ENCODE peak calls at places on chromosomes 4 and X, in five cellular contexts. One of them, this sample, is unnamed.

GRCh38 chrX:70062961-70063550 is 799 bp downstream of the OTUD6A start:
- DNase-seq in esophagus squamous epithelium: no peak
- DNase-seq in upper lobe of right lung: no peak
- DNase-seq in AG04450: no peak
- DNase-seq in naive thymus-derived CD4-positive, alpha-beta T cell: no peak
- DNase-seq in this sample: no peak

GRCh38 chrX:70352473-70352872 is 62.6 kb downstream of the KIF4A start:
- DNase-seq in esophagus squamous epithelium: no peak
- DNase-seq in upper lobe of right lung: no peak
- DNase-seq in AG04450: no peak
- DNase-seq in naive thymus-derived CD4-positive, alpha-beta T cell: no peak
- DNase-seq in this sample: no peak

GRCh38 chr4:42655921-42656735 is 777 bp downstream of the ATP8A1 start:
- DNase-seq in esophagus squamous epithelium: no peak
- DNase-seq in upper lobe of right lung: peak; percentile 78
- DNase-seq in AG04450: no peak
- DNase-seq in naive thymus-derived CD4-positive, alpha-beta T cell: peak; percentile 52
- DNase-seq in this sample: no peak

GRCh38 chr4:1653776-1654175 is 30.3 kb downstream of the FAM53A start:
- DNase-seq in esophagus squamous epithelium: no peak
- DNase-seq in upper lobe of right lung: no peak
- DNase-seq in AG04450: no peak
- DNase-seq in naive thymus-derived CD4-positive, alpha-beta T cell: no peak
- DNase-seq in this sample: no peak

GRCh38 chr4:13396161-13396560 is 88.0 kb downstream of the RAB28 start:
- DNase-seq in esophagus squamous epithelium: no peak
- DNase-seq in upper lobe of right lung: no peak
- DNase-seq in AG04450: no peak
- DNase-seq in naive thymus-derived CD4-positive, alpha-beta T cell: no peak
- DNase-seq in this sample: no peak

GRCh38 chrX:54397113-54397512 is 39.3 kb upstream of the WNK3 start:
- DNase-seq in esophagus squamous epithelium: no peak
- DNase-seq in upper lobe of right lung: no peak
- DNase-seq in AG04450: no peak
- DNase-seq in naive thymus-derived CD4-positive, alpha-beta T cell: no peak
- DNase-seq in this sample: no peak

GRCh38 chr4:173091362-173091761 is 77.2 kb upstream of the GALNT7 start:
- DNase-seq in esophagus squamous epithelium: no peak
- DNase-seq in upper lobe of right lung: no peak
- DNase-seq in AG04450: no peak
- DNase-seq in naive thymus-derived CD4-positive, alpha-beta T cell: no peak
- DNase-seq in this sample: no peak

GRCh38 chrX:10622197-10622596 is 1.8 kb upstream of the MID1 start:
- DNase-seq in esophagus squamous epithelium: no peak
- DNase-seq in upper lobe of right lung: no peak
- DNase-seq in AG04450: no peak
- DNase-seq in naive thymus-derived CD4-positive, alpha-beta T cell: no peak
- DNase-seq in this sample: no peak

GRCh38 chrX:24375732-24376131 is 15.3 kb downstream of the SUPT20HL1 start:
- DNase-seq in esophagus squamous epithelium: no peak
- DNase-seq in upper lobe of right lung: no peak
- DNase-seq in AG04450: no peak
- DNase-seq in naive thymus-derived CD4-positive, alpha-beta T cell: no peak
- DNase-seq in this sample: no peak

GRCh38 chr4:13470379-13470778 is 13.8 kb downstream of the RAB28 start:
- DNase-seq in esophagus squamous epithelium: no peak
- DNase-seq in upper lobe of right lung: no peak
- DNase-seq in AG04450: no peak
- DNase-seq in naive thymus-derived CD4-positive, alpha-beta T cell: no peak
- DNase-seq in this sample: no peak

GRCh38 chrX:7876957-7877356 is 34.0 kb downstream of the VCX start:
- DNase-seq in esophagus squamous epithelium: no peak
- DNase-seq in upper lobe of right lung: no peak
- DNase-seq in AG04450: no peak
- DNase-seq in naive thymus-derived CD4-positive, alpha-beta T cell: no peak
- DNase-seq in this sample: no peak

GRCh38 chr4:119314356-119314755 is 7.6 kb downstream of the FABP2 start:
- DNase-seq in esophagus squamous epithelium: no peak
- DNase-seq in upper lobe of right lung: no peak
- DNase-seq in AG04450: no peak
- DNase-seq in naive thymus-derived CD4-positive, alpha-beta T cell: peak; percentile 71
- DNase-seq in this sample: no peak

GRCh38 chr4:150010525-150011126 is 67.6 kb upstream of the DCLK2 start:
- DNase-seq in esophagus squamous epithelium: no peak
- DNase-seq in upper lobe of right lung: no peak
- DNase-seq in AG04450: peak; percentile 36
- DNase-seq in naive thymus-derived CD4-positive, alpha-beta T cell: no peak
- DNase-seq in this sample: no peak

GRCh38 chr4:150906987-150907633 is 108.0 kb downstream of the LRBA start:
- DNase-seq in esophagus squamous epithelium: no peak
- DNase-seq in upper lobe of right lung: no peak
- DNase-seq in AG04450: no peak
- DNase-seq in naive thymus-derived CD4-positive, alpha-beta T cell: no peak
- DNase-seq in this sample: no peak

GRCh38 chrX:69055193-69055592 is 110.1 kb downstream of the PJA1 start:
- DNase-seq in esophagus squamous epithelium: no peak
- DNase-seq in upper lobe of right lung: no peak
- DNase-seq in AG04450: no peak
- DNase-seq in naive thymus-derived CD4-positive, alpha-beta T cell: no peak
- DNase-seq in this sample: no peak

GRCh38 chrX:149504226-149504914 is 736 bp downstream of the IDS start:
- DNase-seq in esophagus squamous epithelium: no peak
- DNase-seq in upper lobe of right lung: peak; percentile 66
- DNase-seq in AG04450: no peak
- DNase-seq in naive thymus-derived CD4-positive, alpha-beta T cell: peak; percentile 43
- DNase-seq in this sample: no peak

GRCh38 chr4:72383439-72383838 is 185.6 kb downstream of the ADAMTS3 start:
- DNase-seq in esophagus squamous epithelium: no peak
- DNase-seq in upper lobe of right lung: no peak
- DNase-seq in AG04450: no peak
- DNase-seq in naive thymus-derived CD4-positive, alpha-beta T cell: no peak
- DNase-seq in this sample: no peak

GRCh38 chr4:2116687-2117400 is 57.7 kb downstream of the NAT8L start:
- DNase-seq in esophagus squamous epithelium: no peak
- DNase-seq in upper lobe of right lung: no peak
- DNase-seq in AG04450: no peak
- DNase-seq in naive thymus-derived CD4-positive, alpha-beta T cell: no peak
- DNase-seq in this sample: no peak

GRCh38 chrX:19739683-19740082 is 147.7 kb downstream of the SH3KBP1 start:
- DNase-seq in esophagus squamous epithelium: no peak
- DNase-seq in upper lobe of right lung: peak; percentile 64
- DNase-seq in AG04450: peak; percentile 10
- DNase-seq in naive thymus-derived CD4-positive, alpha-beta T cell: peak; percentile 27
- DNase-seq in this sample: no peak

GRCh38 chr4:147518846-147519767 is 38.2 kb downstream of the EDNRA start:
- DNase-seq in esophagus squamous epithelium: no peak
- DNase-seq in upper lobe of right lung: no peak
- DNase-seq in AG04450: peak; percentile 48
- DNase-seq in naive thymus-derived CD4-positive, alpha-beta T cell: peak; percentile 27
- DNase-seq in this sample: no peak

GRCh38 chr4:76589872-76590846 is 155.1 kb downstream of the SHROOM3 start:
- DNase-seq in esophagus squamous epithelium: no peak
- DNase-seq in upper lobe of right lung: peak; percentile 83
- DNase-seq in AG04450: peak; percentile 87
- DNase-seq in naive thymus-derived CD4-positive, alpha-beta T cell: no peak
- DNase-seq in this sample: no peak

GRCh38 chrX:16223385-16223784 is 56.1 kb downstream of the MAGEB17 start:
- DNase-seq in esophagus squamous epithelium: no peak
- DNase-seq in upper lobe of right lung: no peak
- DNase-seq in AG04450: no peak
- DNase-seq in naive thymus-derived CD4-positive, alpha-beta T cell: no peak
- DNase-seq in this sample: no peak
- H3K9me3 ChIP-seq in esophagus squamous epithelium: no peaks in the 10 kb centered on the region
- H3K9me3 ChIP-seq in upper lobe of right lung: no peaks in the 10 kb centered on the region
- H3K9me3 ChIP-seq in AG04450: peaks cover 5% of the 10 kb centered on the region
- H3K9me3 ChIP-seq in naive thymus-derived CD4-positive, alpha-beta T cell: no peaks in the 10 kb centered on the region
- H3K9me3 ChIP-seq in this sample: no peaks in the 10 kb centered on the region

DNA sequence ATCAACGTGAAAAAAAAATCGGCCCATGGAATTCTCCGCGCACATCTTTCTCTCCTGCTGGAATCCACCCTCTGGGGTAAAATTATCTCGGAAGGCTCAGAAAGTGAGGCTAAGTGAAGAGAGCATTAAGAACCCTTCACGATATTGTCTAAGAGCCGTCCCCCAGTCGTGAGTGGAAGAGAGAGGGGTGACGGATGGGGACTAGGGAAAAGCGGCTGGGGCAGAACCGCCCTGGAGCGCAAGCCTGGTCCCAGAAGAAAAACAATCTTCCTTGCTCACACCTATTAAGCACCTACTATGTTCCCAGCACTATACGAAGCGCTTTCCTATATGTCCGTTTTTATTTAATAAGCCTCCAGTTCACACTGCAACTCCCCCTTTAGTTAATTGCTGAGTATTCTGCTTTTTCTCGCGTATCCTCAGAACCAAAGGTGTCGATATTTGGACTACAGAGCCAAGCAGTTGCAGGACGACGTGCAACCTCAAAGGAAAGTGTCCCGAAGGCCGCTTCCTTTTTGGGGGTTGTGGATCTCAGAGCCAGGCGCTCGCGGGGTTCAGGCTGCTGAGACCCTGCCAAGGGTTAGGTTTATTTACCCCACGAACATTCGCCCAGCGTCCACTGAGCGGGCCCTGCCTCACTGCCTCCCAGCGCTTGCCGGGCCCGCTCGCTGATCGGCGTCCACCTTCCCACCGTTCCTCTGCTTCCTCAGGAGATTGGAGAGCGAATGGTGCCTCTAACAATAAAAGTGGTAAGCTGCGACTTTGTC is 886 bp downstream of the MGARP start:
- DNase-seq in esophagus squamous epithelium: no peak
- DNase-seq in upper lobe of right lung: no peak
- DNase-seq in AG04450: no peak
- DNase-seq in naive thymus-derived CD4-positive, alpha-beta T cell: no peak
- DNase-seq in this sample: no peak
- H3K4me3 ChIP-seq in esophagus squamous epithelium: peak overlapping the region; percentile 52
- H3K4me3 ChIP-seq in upper lobe of right lung: peak overlapping the region; percentile 39
- H3K4me3 ChIP-seq in AG04450: peak overlapping the region; percentile 69
- H3K4me3 ChIP-seq in naive thymus-derived CD4-positive, alpha-beta T cell: peak overlapping the region; percentile 45
- H3K4me3 ChIP-seq in this sample: peak overlapping the region; percentile 25

DNA sequence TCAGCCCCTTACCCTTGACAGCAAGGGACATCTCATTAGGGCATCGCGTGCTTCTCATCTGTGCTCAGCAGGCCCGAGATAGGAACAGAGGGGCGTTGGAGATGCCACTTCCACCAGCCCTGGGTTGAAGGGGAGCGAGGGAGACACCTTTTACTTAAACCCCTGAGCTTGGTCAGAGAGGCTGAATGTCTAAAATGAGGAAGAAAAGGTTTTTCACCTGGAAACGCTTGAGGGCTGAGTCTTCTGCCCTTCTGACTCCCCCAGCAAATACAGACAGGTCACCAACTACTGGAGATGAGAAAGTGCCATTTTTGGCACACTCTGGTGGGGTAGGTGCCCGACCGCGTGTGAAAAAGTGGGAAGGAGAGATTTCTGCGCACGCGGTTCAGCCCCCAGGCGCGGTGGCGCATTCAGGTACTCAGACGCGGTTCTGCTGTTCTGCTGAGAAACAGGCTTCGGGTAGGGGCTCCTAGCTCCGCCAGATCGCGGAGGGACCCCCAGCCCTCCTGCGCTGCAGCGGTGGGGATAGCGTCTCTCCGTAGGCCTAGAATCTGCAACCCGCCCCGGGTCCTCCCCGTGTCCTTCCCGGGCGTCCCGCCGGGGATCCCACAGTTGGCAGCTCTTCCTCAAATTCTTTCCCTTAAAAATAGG is 3.2 kb downstream of the SHOX start:
- DNase-seq in esophagus squamous epithelium: no peak
- DNase-seq in upper lobe of right lung: no peak
- DNase-seq in AG04450: no peak
- DNase-seq in naive thymus-derived CD4-positive, alpha-beta T cell: no peak
- DNase-seq in this sample: no peak
- H3K9me3 ChIP-seq in esophagus squamous epithelium: no peaks in the 10 kb centered on the region
- H3K9me3 ChIP-seq in upper lobe of right lung: no peaks in the 10 kb centered on the region
- H3K9me3 ChIP-seq in AG04450: peaks cover 28% of the 10 kb centered on the region
- H3K9me3 ChIP-seq in naive thymus-derived CD4-positive, alpha-beta T cell: no peaks in the 10 kb centered on the region
- H3K9me3 ChIP-seq in this sample: no peaks in the 10 kb centered on the region

DNA sequence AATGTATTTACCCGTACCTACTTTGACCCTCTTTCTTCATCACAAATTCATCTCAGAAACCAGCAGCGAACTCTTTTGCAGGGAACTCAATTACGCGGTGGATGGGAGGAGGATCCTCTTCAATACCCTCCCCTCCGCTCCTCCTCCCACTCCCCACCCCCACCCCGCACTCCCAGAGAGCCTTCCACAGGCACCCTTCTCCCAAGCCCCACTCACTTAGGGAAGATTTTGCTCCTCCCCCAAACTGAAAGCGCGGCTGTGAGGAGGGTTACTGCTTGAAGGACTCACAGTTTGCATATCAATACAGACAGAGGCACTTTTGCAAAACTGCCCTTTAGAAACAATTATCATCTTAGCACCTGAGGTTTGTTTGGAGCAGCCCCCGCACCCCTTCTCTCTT is 955 bp upstream of the IL1RAPL1 start:
- DNase-seq in esophagus squamous epithelium: no peak
- DNase-seq in upper lobe of right lung: no peak
- DNase-seq in AG04450: peak; percentile 13
- DNase-seq in naive thymus-derived CD4-positive, alpha-beta T cell: no peak
- DNase-seq in this sample: no peak
- H3K4me3 ChIP-seq in esophagus squamous epithelium: peak overlapping the region; percentile 35
- H3K4me3 ChIP-seq in upper lobe of right lung: no peak overlapping the region
- H3K4me3 ChIP-seq in AG04450: peak overlapping the region; percentile 71
- H3K4me3 ChIP-seq in naive thymus-derived CD4-positive, alpha-beta T cell: no peak overlapping the region
- H3K4me3 ChIP-seq in this sample: no peak overlapping the region

DNA sequence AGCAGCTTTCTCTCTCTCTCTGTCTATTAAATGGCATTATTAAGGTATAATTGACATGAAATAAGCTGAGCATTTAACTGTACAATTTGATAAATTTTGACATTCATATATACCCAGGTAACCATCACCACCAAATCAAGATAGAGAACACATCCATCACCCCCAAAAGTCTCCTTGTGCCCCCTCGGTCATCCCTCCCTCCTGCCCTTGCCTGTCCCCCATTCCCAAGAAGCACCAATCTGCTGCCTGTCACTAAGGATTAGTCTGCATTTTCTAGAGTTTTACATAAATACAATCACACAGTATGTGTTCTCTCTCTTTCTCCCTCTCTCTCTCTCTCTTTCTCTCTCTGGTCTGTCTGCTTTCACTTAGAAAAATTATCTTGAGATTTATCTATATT is 25.0 kb upstream of the TMEM154 start:
- DNase-seq in esophagus squamous epithelium: no peak
- DNase-seq in upper lobe of right lung: no peak
- DNase-seq in AG04450: no peak
- DNase-seq in naive thymus-derived CD4-positive, alpha-beta T cell: no peak
- DNase-seq in this sample: no peak
- H3K9me3 ChIP-seq in esophagus squamous epithelium: no peaks in the 10 kb centered on the region
- H3K9me3 ChIP-seq in upper lobe of right lung: no peaks in the 10 kb centered on the region
- H3K9me3 ChIP-seq in AG04450: peaks cover 2% of the 10 kb centered on the region
- H3K9me3 ChIP-seq in naive thymus-derived CD4-positive, alpha-beta T cell: no peaks in the 10 kb centered on the region
- H3K9me3 ChIP-seq in this sample: no peaks in the 10 kb centered on the region

DNA sequence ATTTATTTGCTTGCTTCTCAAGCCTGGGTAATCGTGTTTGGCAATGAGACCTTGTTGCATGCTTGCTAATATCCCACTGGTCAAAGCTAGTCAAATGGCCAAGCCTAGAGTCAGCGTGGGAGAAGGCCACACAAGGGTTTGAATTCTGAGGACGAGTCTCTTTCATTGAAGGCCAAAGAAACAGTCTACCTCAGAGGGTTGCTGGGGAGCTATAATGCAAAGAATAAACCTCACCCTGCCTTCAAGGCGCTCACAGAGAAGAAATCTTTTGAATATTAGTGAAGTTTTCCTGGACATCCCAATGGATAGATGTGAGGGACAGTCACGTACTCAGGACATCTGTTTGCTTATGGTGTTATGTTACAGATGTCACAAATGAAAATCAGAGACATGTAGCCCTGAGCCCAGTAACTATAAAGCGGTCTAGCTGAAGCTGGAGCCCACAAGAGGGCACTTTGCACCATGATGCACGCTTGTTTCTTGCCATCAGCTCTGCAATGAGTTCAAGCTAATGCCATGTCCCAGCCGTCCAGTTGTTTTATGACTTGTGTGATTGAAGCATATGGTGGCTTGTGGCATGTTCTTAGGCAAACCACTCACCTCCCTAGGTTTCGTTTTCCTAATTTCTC is 1.1 kb upstream of the TLR3 start:
- DNase-seq in esophagus squamous epithelium: peak; percentile 2
- DNase-seq in upper lobe of right lung: peak; percentile 71
- DNase-seq in AG04450: no peak
- DNase-seq in naive thymus-derived CD4-positive, alpha-beta T cell: peak; percentile 14
- DNase-seq in this sample: no peak
- H3K4me3 ChIP-seq in esophagus squamous epithelium: peak overlapping the region; percentile 48
- H3K4me3 ChIP-seq in upper lobe of right lung: peak overlapping the region; percentile 69
- H3K4me3 ChIP-seq in AG04450: peak overlapping the region; percentile 54
- H3K4me3 ChIP-seq in naive thymus-derived CD4-positive, alpha-beta T cell: peak overlapping the region; percentile 63
- H3K4me3 ChIP-seq in this sample: peak overlapping the region; percentile 32